ENCODE peak calls at places on chromosomes 16 and 17, in ten cellular contexts. One of them, this sample, is unnamed.

GRCh38 chr16:4327782-4328579 is 12.1 kb downstream of the GLIS2 start:
- DNase-seq in tibial nerve: peak
- DNase-seq in AG04450: no peak
- DNase-seq in adrenal gland: peak
- DNase-seq in CD8-positive, alpha-beta T cell: peak
- DNase-seq in cardiac fibroblast: peak
- DNase-seq in fibroblast of pulmonary artery: peak
- DNase-seq in HL-60: no peak
- DNase-seq in CD8-positive, alpha-beta memory T cell: peak
- DNase-seq in naive thymus-derived CD4-positive, alpha-beta T cell: peak
- DNase-seq in this sample: no peak

GRCh38 chr16:50610331-50611262 is 62.4 kb downstream of the NKD1 start:
- DNase-seq in fibroblast of pulmonary artery: no peak
- DNase-seq in HL-60: no peak
- DNase-seq in CD8-positive, alpha-beta memory T cell: no peak
- DNase-seq in cardiac fibroblast: no peak
- DNase-seq in naive thymus-derived CD4-positive, alpha-beta T cell: no peak
- DNase-seq in adrenal gland: no peak
- DNase-seq in CD8-positive, alpha-beta T cell: no peak
- DNase-seq in tibial nerve: no peak
- DNase-seq in AG04450: no peak
- DNase-seq in this sample: no peak

GRCh38 chr17:81453712-81454111 is 58.5 kb downstream of the BAHCC1 start:
- DNase-seq in HL-60: peak
- DNase-seq in cardiac fibroblast: no peak
- DNase-seq in CD8-positive, alpha-beta memory T cell: no peak
- DNase-seq in tibial nerve: no peak
- DNase-seq in CD8-positive, alpha-beta T cell: peak
- DNase-seq in adrenal gland: no peak
- DNase-seq in AG04450: no peak
- DNase-seq in fibroblast of pulmonary artery: no peak
- DNase-seq in naive thymus-derived CD4-positive, alpha-beta T cell: peak
- DNase-seq in this sample: no peak

GRCh38 chr17:36972186-36972686 is 23.5 kb downstream of the AATF start:
- DNase-seq in CD8-positive, alpha-beta T cell: no peak
- DNase-seq in fibroblast of pulmonary artery: no peak
- DNase-seq in cardiac fibroblast: no peak
- DNase-seq in HL-60: no peak
- DNase-seq in CD8-positive, alpha-beta memory T cell: no peak
- DNase-seq in AG04450: no peak
- DNase-seq in tibial nerve: no peak
- DNase-seq in naive thymus-derived CD4-positive, alpha-beta T cell: no peak
- DNase-seq in adrenal gland: no peak
- DNase-seq in this sample: no peak

GRCh38 chr17:80111702-80112470 is 10.5 kb downstream of the GAA start:
- DNase-seq in CD8-positive, alpha-beta memory T cell: no peak
- DNase-seq in naive thymus-derived CD4-positive, alpha-beta T cell: no peak
- DNase-seq in fibroblast of pulmonary artery: no peak
- DNase-seq in tibial nerve: no peak
- DNase-seq in cardiac fibroblast: no peak
- DNase-seq in AG04450: no peak
- DNase-seq in CD8-positive, alpha-beta T cell: no peak
- DNase-seq in adrenal gland: no peak
- DNase-seq in HL-60: no peak
- DNase-seq in this sample: no peak

GRCh38 chr16:14562691-14563491 is 67.2 kb downstream of the PARN start:
- DNase-seq in AG04450: no peak
- DNase-seq in tibial nerve: peak
- DNase-seq in HL-60: no peak
- DNase-seq in adrenal gland: peak
- DNase-seq in CD8-positive, alpha-beta memory T cell: no peak
- DNase-seq in naive thymus-derived CD4-positive, alpha-beta T cell: no peak
- DNase-seq in fibroblast of pulmonary artery: peak
- DNase-seq in cardiac fibroblast: peak
- DNase-seq in CD8-positive, alpha-beta T cell: no peak
- DNase-seq in this sample: no peak

GRCh38 chr16:68361485-68361884 is 50.7 kb downstream of the PRMT7 start:
- DNase-seq in CD8-positive, alpha-beta T cell: no peak
- DNase-seq in cardiac fibroblast: no peak
- DNase-seq in naive thymus-derived CD4-positive, alpha-beta T cell: no peak
- DNase-seq in adrenal gland: peak
- DNase-seq in fibroblast of pulmonary artery: peak
- DNase-seq in AG04450: no peak
- DNase-seq in tibial nerve: no peak
- DNase-seq in CD8-positive, alpha-beta memory T cell: no peak
- DNase-seq in HL-60: no peak
- DNase-seq in this sample: no peak

GRCh38 chr17:34318474-34318873 is 761 bp upstream of the CCL8 start:
- DNase-seq in naive thymus-derived CD4-positive, alpha-beta T cell: no peak
- DNase-seq in AG04450: no peak
- DNase-seq in CD8-positive, alpha-beta T cell: no peak
- DNase-seq in cardiac fibroblast: no peak
- DNase-seq in tibial nerve: no peak
- DNase-seq in HL-60: no peak
- DNase-seq in CD8-positive, alpha-beta memory T cell: no peak
- DNase-seq in adrenal gland: no peak
- DNase-seq in fibroblast of pulmonary artery: no peak
- DNase-seq in this sample: no peak

DNA sequence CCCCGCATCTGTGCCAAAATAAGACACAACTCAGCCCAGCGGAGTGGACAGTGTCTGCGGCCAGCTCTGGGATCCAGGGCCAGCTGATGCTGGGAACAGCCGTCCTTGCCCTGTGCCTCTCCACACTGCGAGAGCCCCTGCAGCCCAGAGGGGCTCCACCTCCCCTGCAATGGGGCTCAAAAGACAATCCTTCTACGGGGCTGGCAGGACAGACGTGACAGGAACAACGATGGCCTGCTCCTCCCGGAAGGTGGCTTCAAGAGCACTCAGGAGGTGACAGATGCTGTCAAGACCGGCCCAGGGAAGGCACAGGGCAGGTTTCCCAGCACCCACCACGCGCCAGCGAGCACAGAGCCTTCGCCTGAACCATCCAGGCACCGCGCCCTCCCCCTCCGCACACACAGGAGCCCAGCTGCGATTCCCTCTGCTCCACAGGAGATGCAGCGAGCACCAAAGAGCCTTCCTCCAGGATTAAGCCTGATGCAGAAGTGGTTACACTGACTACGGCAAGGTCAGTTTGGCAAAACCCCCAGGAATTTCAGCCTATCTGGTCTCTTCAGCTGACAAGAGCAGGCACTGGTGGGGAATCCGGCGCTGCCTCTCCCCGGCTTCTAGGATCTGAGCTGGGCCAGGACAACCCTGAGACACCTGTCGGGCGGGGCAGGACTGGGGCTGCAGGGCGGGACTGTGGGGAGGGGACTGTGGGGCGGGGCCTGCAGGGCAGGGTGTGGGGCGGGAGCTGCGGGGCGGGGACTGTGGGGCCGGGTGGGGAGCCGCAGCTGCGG is 103.4 kb downstream of the ZNF778 start:
- DNase-seq in AG04450: no peak
- DNase-seq in HL-60: no peak
- DNase-seq in CD8-positive, alpha-beta memory T cell: no peak
- DNase-seq in cardiac fibroblast: peak
- DNase-seq in adrenal gland: peak
- DNase-seq in fibroblast of pulmonary artery: peak
- DNase-seq in tibial nerve: no peak
- DNase-seq in naive thymus-derived CD4-positive, alpha-beta T cell: no peak
- DNase-seq in CD8-positive, alpha-beta T cell: no peak
- DNase-seq in this sample: peak
- H3K4me3 ChIP-seq in AG04450: no peak
- H3K4me3 ChIP-seq in HL-60: no peak
- H3K4me3 ChIP-seq in CD8-positive, alpha-beta memory T cell: no peak
- H3K4me3 ChIP-seq in cardiac fibroblast: no peak
- H3K4me3 ChIP-seq in adrenal gland: no peak
- H3K4me3 ChIP-seq in fibroblast of pulmonary artery: no peak
- H3K4me3 ChIP-seq in tibial nerve: no peak
- H3K4me3 ChIP-seq in naive thymus-derived CD4-positive, alpha-beta T cell: no peak
- H3K4me3 ChIP-seq in CD8-positive, alpha-beta T cell: no peak
- H3K4me3 ChIP-seq in this sample: peak

GRCh38 chr16:86303787-86304685 is 206.3 kb upstream of the FOXF1 start:
- DNase-seq in fibroblast of pulmonary artery: no peak
- DNase-seq in AG04450: no peak
- DNase-seq in cardiac fibroblast: peak
- DNase-seq in HL-60: no peak
- DNase-seq in CD8-positive, alpha-beta memory T cell: no peak
- DNase-seq in tibial nerve: no peak
- DNase-seq in naive thymus-derived CD4-positive, alpha-beta T cell: no peak
- DNase-seq in CD8-positive, alpha-beta T cell: no peak
- DNase-seq in adrenal gland: peak
- DNase-seq in this sample: no peak
- H3K4me3 ChIP-seq in fibroblast of pulmonary artery: no peak
- H3K4me3 ChIP-seq in AG04450: peak
- H3K4me3 ChIP-seq in cardiac fibroblast: no peak
- H3K4me3 ChIP-seq in HL-60: no peak
- H3K4me3 ChIP-seq in CD8-positive, alpha-beta memory T cell: no peak
- H3K4me3 ChIP-seq in tibial nerve: no peak
- H3K4me3 ChIP-seq in naive thymus-derived CD4-positive, alpha-beta T cell: no peak
- H3K4me3 ChIP-seq in CD8-positive, alpha-beta T cell: no peak
- H3K4me3 ChIP-seq in adrenal gland: no peak
- H3K4me3 ChIP-seq in this sample: no peak

GRCh38 chr17:83202002-83203000 is 122.9 kb downstream of the METRNL start:
- DNase-seq in fibroblast of pulmonary artery: no peak
- DNase-seq in CD8-positive, alpha-beta memory T cell: peak
- DNase-seq in AG04450: no peak
- DNase-seq in cardiac fibroblast: no peak
- DNase-seq in naive thymus-derived CD4-positive, alpha-beta T cell: no peak
- DNase-seq in HL-60: no peak
- DNase-seq in tibial nerve: peak
- DNase-seq in CD8-positive, alpha-beta T cell: no peak
- DNase-seq in adrenal gland: peak
- DNase-seq in this sample: no peak

GRCh38 chr17:83204230-83204725 is 124.9 kb downstream of the METRNL start:
- DNase-seq in adrenal gland: no peak
- DNase-seq in CD8-positive, alpha-beta T cell: no peak
- DNase-seq in tibial nerve: peak
- DNase-seq in CD8-positive, alpha-beta memory T cell: peak
- DNase-seq in naive thymus-derived CD4-positive, alpha-beta T cell: no peak
- DNase-seq in fibroblast of pulmonary artery: no peak
- DNase-seq in HL-60: no peak
- DNase-seq in cardiac fibroblast: no peak
- DNase-seq in AG04450: no peak
- DNase-seq in this sample: no peak

GRCh38 chr17:83203472-83204221 is 124.2 kb downstream of the METRNL start:
- DNase-seq in CD8-positive, alpha-beta memory T cell: peak
- DNase-seq in cardiac fibroblast: no peak
- DNase-seq in CD8-positive, alpha-beta T cell: peak
- DNase-seq in HL-60: no peak
- DNase-seq in adrenal gland: peak
- DNase-seq in tibial nerve: peak
- DNase-seq in AG04450: no peak
- DNase-seq in fibroblast of pulmonary artery: no peak
- DNase-seq in naive thymus-derived CD4-positive, alpha-beta T cell: no peak
- DNase-seq in this sample: no peak

GRCh38 chr17:83201206-83202001 is 122.0 kb downstream of the METRNL start:
- DNase-seq in adrenal gland: no peak
- DNase-seq in naive thymus-derived CD4-positive, alpha-beta T cell: no peak
- DNase-seq in cardiac fibroblast: no peak
- DNase-seq in HL-60: no peak
- DNase-seq in CD8-positive, alpha-beta memory T cell: peak
- DNase-seq in AG04450: no peak
- DNase-seq in tibial nerve: peak
- DNase-seq in CD8-positive, alpha-beta T cell: no peak
- DNase-seq in fibroblast of pulmonary artery: no peak
- DNase-seq in this sample: no peak

DNA sequence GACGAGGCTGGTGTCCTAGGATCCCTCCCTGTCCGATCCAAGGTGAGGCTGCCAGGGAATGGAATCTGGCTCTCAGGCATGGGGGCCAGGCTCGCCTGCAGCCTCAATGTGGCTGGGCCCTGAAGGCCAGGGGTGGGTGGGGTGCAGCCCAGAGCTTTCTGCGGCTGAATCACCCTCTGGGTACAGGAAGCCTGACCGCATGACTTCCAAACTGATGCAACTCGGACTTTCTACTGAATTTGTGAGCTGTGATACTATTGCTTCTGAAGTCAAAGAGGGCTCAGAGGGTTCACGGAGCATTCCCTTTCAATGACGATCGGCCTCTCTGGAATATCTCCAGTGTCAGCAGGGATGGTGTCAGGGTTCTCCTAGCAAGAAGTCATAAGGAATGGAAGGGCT is 123.7 kb downstream of the METRNL start:
- DNase-seq in adrenal gland: peak
- DNase-seq in tibial nerve: peak
- DNase-seq in fibroblast of pulmonary artery: peak
- DNase-seq in HL-60: peak
- DNase-seq in AG04450: peak
- DNase-seq in CD8-positive, alpha-beta T cell: no peak
- DNase-seq in cardiac fibroblast: peak
- DNase-seq in CD8-positive, alpha-beta memory T cell: peak
- DNase-seq in naive thymus-derived CD4-positive, alpha-beta T cell: no peak
- DNase-seq in this sample: no peak
- H3K4me3 ChIP-seq in adrenal gland: no peak
- H3K4me3 ChIP-seq in tibial nerve: no peak
- H3K4me3 ChIP-seq in fibroblast of pulmonary artery: no peak
- H3K4me3 ChIP-seq in HL-60: no peak
- H3K4me3 ChIP-seq in AG04450: no peak
- H3K4me3 ChIP-seq in CD8-positive, alpha-beta T cell: no peak
- H3K4me3 ChIP-seq in cardiac fibroblast: no peak
- H3K4me3 ChIP-seq in CD8-positive, alpha-beta memory T cell: no peak
- H3K4me3 ChIP-seq in naive thymus-derived CD4-positive, alpha-beta T cell: no peak
- H3K4me3 ChIP-seq in this sample: no peak

GRCh38 chr17:866568-867087 is 84.5 kb downstream of the MRM3 start:
- DNase-seq in adrenal gland: no peak
- DNase-seq in HL-60: no peak
- DNase-seq in cardiac fibroblast: no peak
- DNase-seq in AG04450: no peak
- DNase-seq in CD8-positive, alpha-beta T cell: no peak
- DNase-seq in CD8-positive, alpha-beta memory T cell: no peak
- DNase-seq in tibial nerve: no peak
- DNase-seq in fibroblast of pulmonary artery: no peak
- DNase-seq in naive thymus-derived CD4-positive, alpha-beta T cell: no peak
- DNase-seq in this sample: no peak

GRCh38 chr17:869567-870530 is 87.7 kb downstream of the MRM3 start:
- DNase-seq in AG04450: no peak
- DNase-seq in naive thymus-derived CD4-positive, alpha-beta T cell: no peak
- DNase-seq in CD8-positive, alpha-beta T cell: no peak
- DNase-seq in adrenal gland: peak
- DNase-seq in cardiac fibroblast: peak
- DNase-seq in CD8-positive, alpha-beta memory T cell: no peak
- DNase-seq in tibial nerve: peak
- DNase-seq in fibroblast of pulmonary artery: peak
- DNase-seq in HL-60: no peak
- DNase-seq in this sample: no peak

GRCh38 chr17:867896-868489 is 85.8 kb downstream of the MRM3 start:
- DNase-seq in naive thymus-derived CD4-positive, alpha-beta T cell: no peak
- DNase-seq in cardiac fibroblast: no peak
- DNase-seq in adrenal gland: no peak
- DNase-seq in fibroblast of pulmonary artery: no peak
- DNase-seq in AG04450: no peak
- DNase-seq in CD8-positive, alpha-beta T cell: no peak
- DNase-seq in tibial nerve: no peak
- DNase-seq in CD8-positive, alpha-beta memory T cell: no peak
- DNase-seq in HL-60: no peak
- DNase-seq in this sample: no peak

GRCh38 chr17:871731-872517 is 89.8 kb downstream of the MRM3 start:
- DNase-seq in adrenal gland: no peak
- DNase-seq in CD8-positive, alpha-beta memory T cell: no peak
- DNase-seq in fibroblast of pulmonary artery: no peak
- DNase-seq in HL-60: no peak
- DNase-seq in tibial nerve: no peak
- DNase-seq in AG04450: no peak
- DNase-seq in cardiac fibroblast: no peak
- DNase-seq in naive thymus-derived CD4-positive, alpha-beta T cell: peak
- DNase-seq in CD8-positive, alpha-beta T cell: no peak
- DNase-seq in this sample: no peak

DNA sequence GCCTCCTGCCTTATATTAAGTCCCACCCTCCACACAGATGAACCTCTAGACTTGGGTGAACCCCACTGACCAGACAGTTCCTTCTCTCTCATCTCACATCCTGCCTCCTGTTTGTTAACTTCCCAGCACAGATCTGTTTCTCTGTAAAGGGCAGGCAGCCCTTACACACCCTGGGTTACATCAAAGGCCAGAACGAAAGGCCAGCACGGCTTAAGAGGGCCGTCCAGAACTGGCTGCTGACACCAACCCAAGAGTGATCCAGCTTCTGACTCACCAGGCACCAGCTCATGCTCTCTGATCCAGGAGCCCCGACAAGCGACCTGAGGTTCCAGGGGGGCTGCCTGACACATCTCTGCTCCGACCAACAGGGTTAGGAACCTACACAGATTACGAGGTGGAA is 86.9 kb downstream of the MRM3 start:
- DNase-seq in adrenal gland: peak
- DNase-seq in naive thymus-derived CD4-positive, alpha-beta T cell: no peak
- DNase-seq in CD8-positive, alpha-beta memory T cell: no peak
- DNase-seq in cardiac fibroblast: peak
- DNase-seq in fibroblast of pulmonary artery: peak
- DNase-seq in AG04450: no peak
- DNase-seq in HL-60: no peak
- DNase-seq in tibial nerve: peak
- DNase-seq in CD8-positive, alpha-beta T cell: no peak
- DNase-seq in this sample: no peak
- H3K4me3 ChIP-seq in adrenal gland: no peak
- H3K4me3 ChIP-seq in naive thymus-derived CD4-positive, alpha-beta T cell: no peak
- H3K4me3 ChIP-seq in CD8-positive, alpha-beta memory T cell: no peak
- H3K4me3 ChIP-seq in cardiac fibroblast: no peak
- H3K4me3 ChIP-seq in fibroblast of pulmonary artery: no peak
- H3K4me3 ChIP-seq in AG04450: no peak
- H3K4me3 ChIP-seq in HL-60: no peak
- H3K4me3 ChIP-seq in tibial nerve: no peak
- H3K4me3 ChIP-seq in CD8-positive, alpha-beta T cell: no peak
- H3K4me3 ChIP-seq in this sample: no peak

This sample was measured in astrocyte of the cerebellum.